ENCODE peak calls at places on chromosomes 5 and 9, in nine cellular contexts. M, F, S, I, V, H, Y, Q and B are unnamed samples. For H3K9me3, the result is how much of the 10 kb centered on the place peaks cover.

GRCh38 chr5:55223219-55223987 is 3.7 kb downstream of the MCIDAS start:
- DNase-seq in M (no peak), F (no peak), S (no peak), I (no peak), V (no peak), H (no peak), Y (no peak), Q (no peak), B (peak)

GRCh38 chr9:1881708-1882351 is 133.3 kb upstream of the SMARCA2 start:
- DNase-seq in M (no peak), F (no peak), S (no peak), I (no peak), V (no peak), H (no peak), Y (no peak), Q (no peak), B (no peak)

GRCh38 chr9:131635285-131635684 is 90.0 kb downstream of the PRRT1B start:
- DNase-seq in M (peak), F (peak), S (peak), I (peak), V (peak), H (peak), Y (peak), Q (peak), B (peak)

GRCh38 chr5:144191998-144192397 is 21.3 kb downstream of the KCTD16 start:
- DNase-seq in M (no peak), F (no peak), S (no peak), I (peak), V (no peak), H (no peak), Y (peak), Q (no peak), B (no peak)

GRCh38 chr9:116687074-116687761 is at the start of gene TRIM32:
- DNase-seq in M (peak), F (peak), S (peak), I (peak), V (peak), H (peak), Y (peak), Q (peak), B (peak)

GRCh38 chr9:70142101-70142500 is 98.5 kb downstream of the MAMDC2 start:
- DNase-seq in M (no peak), F (no peak), S (no peak), I (no peak), V (no peak), H (no peak), Y (no peak), Q (no peak), B (no peak)

GRCh38 chr5:11293523-11293922 is 532.5 kb upstream of the DAP start:
- DNase-seq in M (no peak), F (no peak), S (no peak), I (no peak), V (no peak), H (no peak), Y (no peak), Q (no peak), B (no peak)

GRCh38 chr5:59259238-59259637 is 634.3 kb downstream of the PDE4D start:
- DNase-seq in M (no peak), F (no peak), S (no peak), I (no peak), V (no peak), H (no peak), Y (no peak), Q (no peak), B (no peak)

GRCh38 chr9:14687042-14687719 is 6.1 kb downstream of the ZDHHC21 start:
- DNase-seq in M (no peak), F (no peak), S (no peak), I (no peak), V (peak), H (no peak), Y (no peak), Q (no peak), B (no peak)

GRCh38 chr9:6413365-6414263 is 615 bp downstream of the UHRF2 start:
- DNase-seq in M (peak), F (peak), S (peak), I (no peak), V (peak), H (no peak), Y (no peak), Q (no peak), B (peak)

GRCh38 chr5:122493091-122493775 is 181.2 kb downstream of the SNCAIP start:
- DNase-seq in M (no peak), F (peak), S (peak), I (no peak), V (no peak), H (no peak), Y (no peak), Q (no peak), B (peak)

GRCh38 chr9:126724226-126724625 is 80.6 kb upstream of the ZBTB43 start:
- DNase-seq in M (no peak), F (no peak), S (no peak), I (no peak), V (no peak), H (no peak), Y (no peak), Q (no peak), B (no peak)

GRCh38 chr9:100427366-100428263 is 672 bp downstream of the MSANTD3 start:
- DNase-seq in M (peak), F (peak), S (peak), I (peak), V (no peak), H (no peak), Y (peak), Q (peak), B (peak)

GRCh38 chr5:93894471-93895354 is 153.3 kb upstream of the POU5F2 start:
- DNase-seq in M (no peak), F (no peak), S (no peak), I (no peak), V (no peak), H (no peak), Y (peak), Q (no peak), B (no peak)

GRCh38 chr9:136093995-136094881 is 851 bp downstream of the NACC2 start:
- DNase-seq in M (peak), F (peak), S (peak), I (peak), V (peak), H (peak), Y (peak), Q (peak), B (peak)

GRCh38 chr9:10843151-10843550 is 230.3 kb upstream of the PTPRD start:
- DNase-seq in M (no peak), F (no peak), S (no peak), I (no peak), V (no peak), H (no peak), Y (no peak), Q (no peak), B (no peak)

GRCh38 chr5:73948720-73949119 is 322.7 kb downstream of the ARHGEF28 start:
- DNase-seq in M (no peak), F (no peak), S (no peak), I (no peak), V (no peak), H (no peak), Y (no peak), Q (no peak), B (no peak)

GRCh38 chr9:117775576-117775975 is 71.4 kb downstream of the TLR4 start:
- DNase-seq in M (no peak), F (no peak), S (no peak), I (no peak), V (no peak), H (no peak), Y (no peak), Q (no peak), B (no peak)

GRCh38 chr5:154654484-154655375 is 100.4 kb upstream of the LARP1 start:
- DNase-seq in M (no peak), F (no peak), S (no peak), I (no peak), V (no peak), H (no peak), Y (no peak), Q (no peak), B (no peak)

DNA sequence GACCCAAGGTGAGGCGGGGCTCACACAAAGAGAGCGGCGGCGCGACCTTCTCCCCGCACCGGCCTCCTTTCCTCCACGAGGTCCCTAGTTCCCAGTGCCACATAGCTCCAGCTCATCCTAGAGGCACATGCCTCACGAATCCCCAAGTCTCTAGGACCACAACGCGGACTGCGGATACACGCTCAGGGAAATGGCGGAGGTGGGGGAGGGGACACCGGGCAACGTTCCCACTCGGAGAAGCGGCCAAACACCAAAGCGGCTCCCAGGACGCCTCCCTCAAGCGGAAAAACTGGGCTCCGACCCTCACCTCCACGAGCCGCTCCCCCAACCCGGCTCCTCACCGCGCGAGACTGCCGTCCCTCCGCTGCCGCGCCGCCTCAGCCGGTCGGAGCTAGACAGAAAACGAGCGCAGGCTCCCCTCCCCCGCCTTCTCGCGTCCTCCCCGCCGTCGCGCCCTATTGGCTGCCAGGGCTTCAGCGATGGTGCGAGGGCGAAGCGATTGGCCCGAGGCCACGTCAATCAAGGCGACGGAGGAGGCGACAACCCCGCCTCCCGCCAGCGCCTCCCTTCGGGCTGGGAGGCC is at the start of gene HNRNPK:
- DNase-seq in M (peak), F (peak), S (peak), I (peak), V (peak), H (peak), Y (peak), Q (peak), B (peak)
- TF ChIP-seq POLR2A in M (no peak), F (peak), S (no peak), I (peak), V (no peak), H (no peak), Y (no peak), Q (no peak), B (no peak)

GRCh38 chr5:179111267-179112207 is 51.4 kb downstream of the ZNF354C start:
- DNase-seq in M (no peak), F (no peak), S (no peak), I (no peak), V (peak), H (no peak), Y (no peak), Q (no peak), B (no peak)
- H3K9me3 ChIP-seq in M (under half), F (under half), S (under half), I (under half), V (half or more), H (half or more), Y (under half), Q (under half), B (under half)

GRCh38 chr5:864492-865167 is 13.8 kb upstream of the ZDHHC11 start:
- DNase-seq in M (no peak), F (no peak), S (no peak), I (no peak), V (no peak), H (no peak), Y (no peak), Q (no peak), B (no peak)

GRCh38 chr5:865168-865521 is 14.4 kb upstream of the ZDHHC11 start:
- DNase-seq in M (no peak), F (no peak), S (no peak), I (no peak), V (no peak), H (no peak), Y (no peak), Q (no peak), B (peak)

GRCh38 chr5:868599-869135 is 17.9 kb upstream of the ZDHHC11 start:
- DNase-seq in M (no peak), F (no peak), S (no peak), I (no peak), V (no peak), H (no peak), Y (no peak), Q (no peak), B (no peak)

GRCh38 chr5:865771-866170 is 15.0 kb upstream of the ZDHHC11 start:
- DNase-seq in M (no peak), F (no peak), S (no peak), I (no peak), V (no peak), H (no peak), Y (no peak), Q (no peak), B (no peak)

DNA sequence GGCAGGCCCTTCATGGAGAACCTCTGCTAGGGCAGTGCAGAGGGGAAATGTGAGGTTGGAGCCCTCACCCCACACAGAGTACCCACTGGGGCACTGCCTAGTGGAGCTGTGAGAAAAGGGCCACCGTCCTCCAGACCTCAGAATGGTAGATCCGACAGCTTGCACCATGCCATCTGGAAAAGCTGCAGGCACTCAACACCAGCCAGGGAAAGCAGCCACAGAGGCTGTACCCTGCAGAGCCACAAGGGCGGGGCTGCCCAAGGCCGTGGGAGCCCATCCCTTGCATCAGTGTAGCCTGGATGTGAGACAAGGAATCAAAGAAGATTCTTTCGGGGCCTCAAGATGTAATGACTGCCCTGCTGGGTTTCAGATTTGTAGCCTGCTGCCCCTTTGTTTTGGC is 16.5 kb upstream of the ZDHHC11 start:
- DNase-seq in M (no peak), F (no peak), S (no peak), I (no peak), V (no peak), H (no peak), Y (no peak), Q (no peak), B (no peak)
- TF ChIP-seq POLR2AphosphoS5 in M (no peak), F (no peak), S (no peak), I (no peak), V (no peak), H (no peak), Y (no peak), Q (no peak), B (no peak)

DNA sequence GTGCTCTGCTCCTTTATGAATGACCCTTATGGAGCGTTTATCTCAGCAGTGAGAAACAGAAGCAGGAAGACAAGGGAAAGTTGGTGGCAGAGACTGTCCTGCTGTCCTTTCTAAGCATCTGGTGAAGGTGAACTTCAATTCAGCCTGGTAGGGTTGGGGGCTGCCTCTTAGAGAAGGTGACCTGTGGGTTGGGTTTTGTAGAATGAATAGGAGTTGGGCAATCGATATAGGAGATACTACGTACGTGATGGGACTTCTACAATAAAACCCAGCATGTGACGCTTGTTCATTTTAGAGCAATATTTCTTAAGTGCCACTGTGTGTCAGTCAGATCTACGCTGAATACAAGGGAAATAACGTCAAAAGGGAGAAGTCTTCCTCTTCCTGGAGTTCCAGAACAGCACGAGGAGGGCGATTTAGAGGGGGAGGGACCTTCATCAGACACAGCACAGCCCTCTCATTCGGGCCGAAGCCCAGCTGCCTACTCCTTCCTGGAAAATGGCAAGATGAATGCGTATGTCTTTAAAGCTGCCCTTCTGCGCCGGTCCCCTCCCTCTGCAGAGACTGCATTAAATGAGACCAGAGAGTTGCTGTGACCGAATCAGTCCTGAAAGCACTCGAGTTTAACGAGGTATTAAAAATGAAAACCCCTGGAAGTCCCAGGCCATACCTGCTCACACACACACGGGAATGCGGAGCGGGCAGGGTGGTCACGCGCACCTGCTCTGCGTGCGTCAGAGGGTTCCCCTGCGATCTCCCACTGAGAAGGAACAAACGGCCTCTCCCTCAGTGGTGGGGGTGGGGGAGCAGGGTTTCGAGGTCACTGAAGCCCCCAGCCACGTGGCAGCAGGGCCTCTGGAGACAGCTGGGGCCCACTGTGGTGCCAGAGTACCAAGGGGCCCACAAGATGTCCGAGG is 85.3 kb upstream of the SARDH start:
- DNase-seq in M (no peak), F (no peak), S (no peak), I (no peak), V (no peak), H (no peak), Y (no peak), Q (no peak), B (peak)
- TF ChIP-seq POLR2A in M (no peak), F (no peak), S (no peak), I (no peak), V (no peak), H (no peak), Y (no peak), Q (no peak), B (no peak)

GRCh38 chr5:124740055-124740454 is 6.4 kb downstream of the ZNF608 start:
- DNase-seq in M (no peak), F (no peak), S (no peak), I (no peak), V (no peak), H (no peak), Y (no peak), Q (no peak), B (no peak)

GRCh38 chr5:124741711-124742496 is 4.5 kb downstream of the ZNF608 start:
- DNase-seq in M (peak), F (no peak), S (peak), I (no peak), V (no peak), H (no peak), Y (peak), Q (no peak), B (peak)

GRCh38 chr5:124742983-124743533 is 3.4 kb downstream of the ZNF608 start:
- DNase-seq in M (peak), F (peak), S (no peak), I (peak), V (no peak), H (peak), Y (peak), Q (peak), B (no peak)

GRCh38 chr5:124742521-124742920 is 3.9 kb downstream of the ZNF608 start:
- DNase-seq in M (no peak), F (no peak), S (no peak), I (no peak), V (no peak), H (no peak), Y (no peak), Q (no peak), B (no peak)

GRCh38 chr5:124740991-124741583 is 5.4 kb downstream of the ZNF608 start:
- DNase-seq in M (no peak), F (no peak), S (no peak), I (no peak), V (no peak), H (no peak), Y (no peak), Q (no peak), B (no peak)
- H3K9me3 ChIP-seq in M (under half), F (under half), S (under half), I (under half), V (under half), H (under half), Y (under half), Q (under half), B (under half)

DNA sequence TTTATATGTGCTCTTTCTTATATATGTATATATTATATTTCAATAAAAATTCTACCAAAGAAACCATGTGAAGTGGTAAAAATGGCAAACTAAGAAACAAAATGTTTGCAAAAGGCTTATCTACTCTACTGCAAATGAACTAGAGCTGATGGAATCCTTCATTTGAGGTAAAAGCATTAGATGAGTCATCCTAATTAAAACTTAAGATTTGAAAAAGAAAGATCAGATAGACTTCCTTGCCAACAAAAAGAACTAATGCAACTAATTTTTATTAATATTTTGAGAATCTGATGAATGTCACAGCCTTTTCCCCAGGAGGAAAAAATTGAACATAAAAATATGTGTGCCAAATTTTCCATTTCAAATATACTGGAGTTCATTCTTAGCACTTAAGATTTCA is 84.1 kb upstream of the SLCO4C1 start:
- DNase-seq in M (no peak), F (no peak), S (no peak), I (no peak), V (no peak), H (no peak), Y (no peak), Q (no peak), B (no peak)
- TF ChIP-seq POLR2AphosphoS5 in M (no peak), F (no peak), S (no peak), I (no peak), V (no peak), H (no peak), Y (no peak), Q (no peak), B (no peak)

DNA sequence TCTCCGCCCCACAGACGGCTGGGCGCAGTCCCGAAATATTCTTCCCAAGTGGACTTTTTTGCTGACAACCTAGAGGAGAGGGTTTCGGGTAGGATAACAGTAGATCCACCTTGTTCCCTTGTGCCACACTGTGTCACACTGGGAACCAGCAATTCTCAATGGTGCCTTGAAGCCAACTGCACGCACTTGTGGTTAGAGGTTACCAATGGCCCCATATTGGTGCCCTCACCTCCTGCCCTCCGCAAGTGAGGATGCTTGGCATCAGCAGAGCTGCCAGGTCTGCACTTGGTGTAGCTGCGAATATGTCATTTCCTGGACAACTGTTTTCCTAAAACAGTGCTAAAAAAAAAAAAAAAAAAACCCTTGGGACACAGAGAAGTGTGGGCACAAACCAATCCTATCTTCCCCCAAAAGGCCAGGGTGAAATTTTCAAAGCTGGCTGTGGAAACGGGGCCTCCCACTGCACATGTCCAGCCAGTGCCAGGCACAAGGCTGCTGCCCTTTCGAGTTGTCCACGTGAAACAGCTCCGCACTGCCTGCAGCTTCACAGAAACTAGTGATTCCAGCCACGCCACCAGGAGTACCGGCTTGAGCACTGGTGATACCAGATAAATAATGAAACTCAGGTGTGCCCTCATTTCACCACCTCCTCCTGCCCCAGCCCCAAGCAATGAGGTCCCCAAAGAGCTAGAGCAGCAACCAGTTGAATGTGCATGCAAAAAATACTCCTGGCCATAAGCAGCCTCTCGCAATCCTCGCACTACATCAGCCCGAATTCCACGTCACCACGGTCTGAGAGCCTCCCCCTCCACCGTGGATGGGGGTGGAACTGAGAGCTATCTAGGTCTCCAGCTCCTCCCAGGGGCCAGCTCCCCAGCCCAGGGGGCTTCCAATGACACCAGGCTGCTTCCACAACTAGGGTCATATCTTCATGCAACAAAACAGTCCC is 51.2 kb downstream of the USP20 start:
- DNase-seq in M (peak), F (no peak), S (no peak), I (no peak), V (peak), H (no peak), Y (no peak), Q (no peak), B (peak)
- TF ChIP-seq POLR2A in M (no peak), F (no peak), S (no peak), I (no peak), V (no peak), H (no peak), Y (no peak), Q (no peak), B (no peak)

GRCh38 chr5:178288373-178289368 is 56.1 kb upstream of the PHYKPL start:
- DNase-seq in M (no peak), F (peak), S (no peak), I (no peak), V (peak), H (peak), Y (no peak), Q (peak), B (no peak)
- H3K9me3 ChIP-seq in M (under half), F (under half), S (under half), I (under half), V (under half), H (under half), Y (under half), Q (under half), B (under half)